ENCODE peak calls at places on chromosomes 6 and 20, in nine cellular contexts. U is activated T-cell treated with anti-CD3 and anti-CD28 coated beads for 1 hour; Z is HFFc6; G is substantia nigra; D is activated CD4-positive, alpha-beta T cell treated with anti-CD3 and anti-CD28 coated beads, Interleukin-2, amount 10 ng/mL, durations not matched to agents 7 days and 5 days; Q is activated CD8-positive, alpha-beta memory T cell treated with anti-CD3 and anti-CD28 coated beads, Interleukin-2, amount 50 U/mL, for 48 hours; E is stimulated activated CD4-positive, alpha-beta T cell treated with anti-CD3 and anti-CD28 coated beads, TNF-alpha, amount 100 ng/mL, for 48 hours; R is fibroblast of the conjunctiva; S is HL-60. K is an unnamed sample.

GRCh38 chr6:128327890-128328289 is 192.5 kb downstream of the PTPRK start:
- DNase-seq in U (no peak), Z (peak), G (no peak), D (peak), Q (no peak), E (no peak), R (no peak), S (peak), K (peak)

GRCh38 chr6:43937236-43938177 is 167.5 kb downstream of the VEGFA start:
- DNase-seq in U (no peak), Z (no peak), G (no peak), D (no peak), Q (peak), E (no peak), R (no peak), S (no peak), K (peak)

GRCh38 chr20:48595495-48596475 is 232.0 kb downstream of the PREX1 start:
- DNase-seq in U (no peak), Z (no peak), G (no peak), D (no peak), Q (no peak), E (no peak), R (no peak), S (no peak), K (no peak)

GRCh38 chr20:38260378-38261053 is at the start of gene KIAA1755:
- DNase-seq in U (no peak), Z (no peak), G (peak), D (no peak), Q (no peak), E (no peak), R (no peak), S (no peak), K (no peak)

GRCh38 chr20:60066438-60066823 is 108.2 kb downstream of the CDH26 start:
- DNase-seq in U (no peak), Z (no peak), G (no peak), D (no peak), Q (peak), E (no peak), R (no peak), S (no peak), K (no peak)

GRCh38 chr6:15301179-15302006 is 55.5 kb downstream of the JARID2 start:
- DNase-seq in U (no peak), Z (peak), G (no peak), D (no peak), Q (no peak), E (no peak), R (no peak), S (no peak), K (no peak)

GRCh38 chr6:132937466-132937906 is 123.1 kb downstream of the RPS12 start:
- DNase-seq in U (no peak), Z (peak), G (peak), D (peak), Q (no peak), E (no peak), R (peak), S (peak), K (peak)

GRCh38 chr20:31565699-31566331 is 39.3 kb upstream of the ID1 start:
- DNase-seq in U (no peak), Z (no peak), G (no peak), D (no peak), Q (no peak), E (no peak), R (no peak), S (no peak), K (no peak)

GRCh38 chr20:24144371-24144770 is 155.8 kb upstream of the GGTLC1 start:
- DNase-seq in U (no peak), Z (no peak), G (no peak), D (no peak), Q (no peak), E (no peak), R (no peak), S (peak), K (no peak)

GRCh38 chr20:41627611-41628244 is 9.6 kb upstream of the CHD6 start:
- DNase-seq in U (no peak), Z (no peak), G (no peak), D (no peak), Q (no peak), E (no peak), R (no peak), S (no peak), K (no peak)

GRCh38 chr6:41589223-41589622 is 43.0 kb downstream of the FOXP4 start:
- DNase-seq in U (no peak), Z (no peak), G (peak), D (no peak), Q (no peak), E (no peak), R (no peak), S (no peak), K (no peak)

GRCh38 chr20:10427060-10427692 is 6.8 kb downstream of the MKKS start:
- DNase-seq in U (peak), Z (peak), G (peak), D (peak), Q (no peak), E (no peak), R (peak), S (peak), K (peak)

GRCh38 chr6:112296122-112296521 is 41.8 kb upstream of the LAMA4 start:
- DNase-seq in U (no peak), Z (peak), G (peak), D (no peak), Q (no peak), E (no peak), R (peak), S (no peak), K (no peak)

GRCh38 chr20:34088305-34088870 is 23.7 kb downstream of the EIF2S2 start:
- DNase-seq in U (no peak), Z (no peak), G (no peak), D (no peak), Q (no peak), E (no peak), R (no peak), S (no peak), K (no peak)

K was measured in DND-41.